ENCODE peak calls at places on chromosomes 5 and 9, in four cellular contexts. One of them, this sample, is unnamed.
A peak's percentile ranks its signal among the peaks of the same experiment; 100 is the strongest.

GRCh38 chr5:125196479-125197183 is 450.2 kb upstream of the ZNF608 start:
- DNase-seq in Peyer's patch: no peak
- DNase-seq in IMR-90: no peak
- DNase-seq in endothelial cell of umbilical vein: no peak
- DNase-seq in this sample: no peak

GRCh38 chr5:132302413-132302812 is 8.2 kb downstream of the SLC22A4 start:
- DNase-seq in Peyer's patch: no peak
- DNase-seq in IMR-90: no peak
- DNase-seq in endothelial cell of umbilical vein: no peak
- DNase-seq in this sample: no peak

GRCh38 chr5:173229966-173230740 is 4.9 kb downstream of the NKX2-5 start:
- DNase-seq in Peyer's patch: no peak
- DNase-seq in IMR-90: no peak
- DNase-seq in endothelial cell of umbilical vein: no peak
- DNase-seq in this sample: peak; percentile 38

GRCh38 chr5:148937830-148938534 is 111.6 kb downstream of the ADRB2 start:
- DNase-seq in Peyer's patch: no peak
- DNase-seq in IMR-90: no peak
- DNase-seq in endothelial cell of umbilical vein: no peak
- DNase-seq in this sample: no peak

GRCh38 chr5:36696059-36696673 is 89.8 kb downstream of the SLC1A3 start:
- DNase-seq in Peyer's patch: no peak
- DNase-seq in IMR-90: peak; percentile 61
- DNase-seq in endothelial cell of umbilical vein: peak; percentile 51
- DNase-seq in this sample: no peak

GRCh38 chr9:7879551-7880245 is 80.1 kb upstream of the DMAC1 start:
- DNase-seq in Peyer's patch: no peak
- DNase-seq in IMR-90: no peak
- DNase-seq in endothelial cell of umbilical vein: no peak
- DNase-seq in this sample: no peak

GRCh38 chr9:124347206-124347967 is 67.9 kb downstream of the PSMB7 start:
- DNase-seq in Peyer's patch: peak; percentile 28
- DNase-seq in IMR-90: no peak
- DNase-seq in endothelial cell of umbilical vein: no peak
- DNase-seq in this sample: peak; percentile 53

GRCh38 chr9:91820126-91820750 is 129.8 kb downstream of the ROR2 start:
- DNase-seq in Peyer's patch: no peak
- DNase-seq in IMR-90: no peak
- DNase-seq in endothelial cell of umbilical vein: no peak
- DNase-seq in this sample: peak; percentile 28

GRCh38 chr5:150616506-150616905 is 24.0 kb upstream of the SYNPO start:
- DNase-seq in Peyer's patch: no peak
- DNase-seq in IMR-90: no peak
- DNase-seq in endothelial cell of umbilical vein: no peak
- DNase-seq in this sample: no peak

GRCh38 chr9:81848472-81848871 is 79.8 kb upstream of the SPATA31D4 start:
- DNase-seq in Peyer's patch: no peak
- DNase-seq in IMR-90: peak; percentile 66
- DNase-seq in endothelial cell of umbilical vein: peak; percentile 96
- DNase-seq in this sample: no peak

GRCh38 chr9:129559506-129559881 is 61.4 kb downstream of the C9orf50 start:
- DNase-seq in Peyer's patch: no peak
- DNase-seq in IMR-90: no peak
- DNase-seq in endothelial cell of umbilical vein: no peak
- DNase-seq in this sample: no peak

GRCh38 chr9:25427898-25428297 is 250.3 kb downstream of the TUSC1 start:
- DNase-seq in Peyer's patch: no peak
- DNase-seq in IMR-90: no peak
- DNase-seq in endothelial cell of umbilical vein: no peak
- DNase-seq in this sample: peak; percentile 50

GRCh38 chr5:157100140-157100679 is 8.6 kb downstream of the HAVCR2 start:
- DNase-seq in Peyer's patch: no peak
- DNase-seq in IMR-90: peak; percentile 61
- DNase-seq in endothelial cell of umbilical vein: no peak
- DNase-seq in this sample: no peak

GRCh38 chr5:45609661-45610060 is 86.5 kb downstream of the HCN1 start:
- DNase-seq in Peyer's patch: no peak
- DNase-seq in IMR-90: no peak
- DNase-seq in endothelial cell of umbilical vein: no peak
- DNase-seq in this sample: no peak

GRCh38 chr5:95970359-95970704 is 8.7 kb upstream of the ELL2 start:
- DNase-seq in Peyer's patch: no peak
- DNase-seq in IMR-90: no peak
- DNase-seq in endothelial cell of umbilical vein: no peak
- DNase-seq in this sample: no peak

GRCh38 chr5:16593630-16594029 is 23.2 kb downstream of the RETREG1 start:
- DNase-seq in Peyer's patch: no peak
- DNase-seq in IMR-90: no peak
- DNase-seq in endothelial cell of umbilical vein: no peak
- DNase-seq in this sample: no peak

GRCh38 chr5:116507941-116508655 is 66.5 kb downstream of the SEMA6A start:
- DNase-seq in Peyer's patch: no peak
- DNase-seq in IMR-90: no peak
- DNase-seq in endothelial cell of umbilical vein: no peak
- DNase-seq in this sample: no peak

GRCh38 chr5:79133657-79134451 is 22.2 kb downstream of the BHMT start:
- DNase-seq in Peyer's patch: peak; percentile 55
- DNase-seq in IMR-90: peak; percentile 88
- DNase-seq in endothelial cell of umbilical vein: peak; percentile 88
- DNase-seq in this sample: no peak

DNA sequence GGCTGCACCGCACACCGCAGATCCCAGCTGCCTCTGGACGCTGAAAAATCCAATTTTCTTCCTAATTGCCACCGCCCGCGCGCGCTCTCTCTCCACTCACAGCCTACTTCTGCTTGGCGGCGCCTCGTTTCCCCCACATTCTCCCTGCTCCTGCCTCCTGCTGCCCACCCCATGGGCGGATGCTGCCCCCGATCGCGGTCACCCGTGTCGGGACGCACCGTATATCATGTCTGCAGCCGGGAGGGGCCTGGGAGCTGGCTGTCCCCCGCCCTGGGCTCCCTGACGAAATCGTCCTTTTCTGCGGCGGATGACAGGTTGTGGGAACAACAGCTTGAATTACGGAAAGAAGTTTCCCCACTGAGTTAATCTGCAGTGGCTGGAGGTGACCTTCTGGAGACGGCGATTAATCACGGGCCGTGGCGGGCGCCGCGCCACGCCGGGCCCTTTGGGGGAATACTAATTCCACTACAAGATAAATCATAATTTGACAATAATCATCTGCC is 36.3 kb upstream of the PSD2 start:
- DNase-seq in Peyer's patch: no peak
- DNase-seq in IMR-90: no peak
- DNase-seq in endothelial cell of umbilical vein: no peak
- DNase-seq in this sample: no peak
- H3K4me1 ChIP-seq in Peyer's patch: peaks cover 7% of the 10 kb centered on the region
- H3K4me1 ChIP-seq in IMR-90: no peaks in the 10 kb centered on the region
- H3K4me1 ChIP-seq in endothelial cell of umbilical vein: no peaks in the 10 kb centered on the region
- H3K4me1 ChIP-seq in this sample: no peaks in the 10 kb centered on the region

GRCh38 chr5:98954392-98955028 is 25.7 kb upstream of the CHD1 start:
- DNase-seq in Peyer's patch: no peak
- DNase-seq in IMR-90: no peak
- DNase-seq in endothelial cell of umbilical vein: no peak
- DNase-seq in this sample: no peak
- TF ChIP-seq POLR2A in Peyer's patch: no peak
- TF ChIP-seq POLR2A in IMR-90: no peak
- TF ChIP-seq POLR2A in endothelial cell of umbilical vein: no peak
- TF ChIP-seq POLR2A in this sample: no peak

DNA sequence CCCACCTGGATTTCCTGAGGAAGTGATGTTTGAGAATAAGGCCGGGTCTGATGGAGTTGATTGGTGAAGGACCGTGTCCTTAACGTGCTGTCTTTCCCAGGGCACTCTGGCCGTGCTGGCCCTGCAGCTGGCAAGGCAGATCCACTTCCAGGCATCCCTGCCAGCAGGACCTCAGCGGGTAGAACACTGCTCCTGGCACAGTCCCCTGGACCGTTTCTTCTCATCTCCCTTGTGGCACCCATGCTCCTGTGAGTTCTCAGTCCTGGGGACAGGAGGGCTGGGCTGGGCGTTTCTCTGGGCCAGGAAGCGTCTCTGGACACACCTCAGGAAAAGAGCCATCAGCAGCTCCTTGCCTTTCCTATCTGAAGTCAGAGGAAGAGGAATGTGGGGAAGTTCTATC is 4.4 kb downstream of the DELE1 start:
- DNase-seq in Peyer's patch: no peak
- DNase-seq in IMR-90: no peak
- DNase-seq in endothelial cell of umbilical vein: no peak
- DNase-seq in this sample: no peak
- H3K4me1 ChIP-seq in Peyer's patch: peaks cover 8% of the 10 kb centered on the region
- H3K4me1 ChIP-seq in IMR-90: peaks cover 3% of the 10 kb centered on the region
- H3K4me1 ChIP-seq in endothelial cell of umbilical vein: peaks cover 12% of the 10 kb centered on the region
- H3K4me1 ChIP-seq in this sample: peaks cover 22% of the 10 kb centered on the region

GRCh38 chr5:57172466-57172961 is 1.3 kb upstream of the GPBP1 start:
- DNase-seq in Peyer's patch: no peak
- DNase-seq in IMR-90: no peak
- DNase-seq in endothelial cell of umbilical vein: peak; percentile 61
- DNase-seq in this sample: no peak

GRCh38 chr5:57174128-57174849 is 430 bp downstream of the GPBP1 start:
- DNase-seq in Peyer's patch: peak; percentile 73
- DNase-seq in IMR-90: no peak
- DNase-seq in endothelial cell of umbilical vein: peak; percentile 46
- DNase-seq in this sample: no peak

GRCh38 chr5:57173026-57173317 is 887 bp upstream of the GPBP1 start:
- DNase-seq in Peyer's patch: no peak
- DNase-seq in IMR-90: no peak
- DNase-seq in endothelial cell of umbilical vein: no peak
- DNase-seq in this sample: no peak

GRCh38 chr5:57174850-57175525 is 1.1 kb downstream of the GPBP1 start:
- DNase-seq in Peyer's patch: no peak
- DNase-seq in IMR-90: no peak
- DNase-seq in endothelial cell of umbilical vein: peak; percentile 41
- DNase-seq in this sample: no peak

GRCh38 chr5:57173318-57174127 is at the start of gene GPBP1:
- DNase-seq in Peyer's patch: peak; percentile 99
- DNase-seq in IMR-90: peak; percentile 99
- DNase-seq in endothelial cell of umbilical vein: peak; percentile 99
- DNase-seq in this sample: peak; percentile 98
- TF ChIP-seq POLR2A in Peyer's patch: peak; percentile 74
- TF ChIP-seq POLR2A in IMR-90: peak; percentile 75
- TF ChIP-seq POLR2A in endothelial cell of umbilical vein: no peak
- TF ChIP-seq POLR2A in this sample: peak; percentile 51

GRCh38 chr9:112041536-112042243 is 133.4 kb downstream of the SUSD1 start:
- DNase-seq in Peyer's patch: no peak
- DNase-seq in IMR-90: peak; percentile 100
- DNase-seq in endothelial cell of umbilical vein: peak; percentile 83
- DNase-seq in this sample: no peak
- H3K4me1 ChIP-seq in Peyer's patch: no peaks in the 10 kb centered on the region
- H3K4me1 ChIP-seq in IMR-90: peaks cover 35% of the 10 kb centered on the region
- H3K4me1 ChIP-seq in endothelial cell of umbilical vein: peaks cover 30% of the 10 kb centered on the region
- H3K4me1 ChIP-seq in this sample: peaks cover 41% of the 10 kb centered on the region

GRCh38 chr5:139650031-139650688 is 2.0 kb downstream of the CXXC5 start:
- DNase-seq in Peyer's patch: peak; percentile 58
- DNase-seq in IMR-90: no peak
- DNase-seq in endothelial cell of umbilical vein: no peak
- DNase-seq in this sample: peak; percentile 88

GRCh38 chr5:139646912-139647391 is 1.2 kb upstream of the CXXC5 start:
- DNase-seq in Peyer's patch: peak; percentile 52
- DNase-seq in IMR-90: no peak
- DNase-seq in endothelial cell of umbilical vein: no peak
- DNase-seq in this sample: peak; percentile 84

GRCh38 chr5:139649082-139649991 is 1.2 kb downstream of the CXXC5 start:
- DNase-seq in Peyer's patch: peak; percentile 63
- DNase-seq in IMR-90: no peak
- DNase-seq in endothelial cell of umbilical vein: no peak
- DNase-seq in this sample: peak; percentile 88

GRCh38 chr5:139647406-139648204 is 544 bp upstream of the CXXC5 start:
- DNase-seq in Peyer's patch: peak; percentile 25
- DNase-seq in IMR-90: no peak
- DNase-seq in endothelial cell of umbilical vein: no peak
- DNase-seq in this sample: no peak

GRCh38 chr5:139648205-139649081 is at the start of gene CXXC5:
- DNase-seq in Peyer's patch: peak; percentile 84
- DNase-seq in IMR-90: peak; percentile 83
- DNase-seq in endothelial cell of umbilical vein: peak; percentile 72
- DNase-seq in this sample: peak; percentile 94
- TF ChIP-seq POLR2A in Peyer's patch: peak; percentile 43
- TF ChIP-seq POLR2A in IMR-90: peak; percentile 70
- TF ChIP-seq POLR2A in endothelial cell of umbilical vein: no peak
- TF ChIP-seq POLR2A in this sample: no peak

This sample was measured in spleen.